ENCODE peak calls at places on chromosomes 13 and 19, in four cellular contexts. Z is body of pancreas; H is adipocyte; G is CD4-positive, CD25-positive, alpha-beta regulatory T cell. U is an unnamed sample. For H3K4me1 and H3K36me3, the result is how much of the 10 kb centered on the place peaks cover.

GRCh38 chr13:93477238-93477637 is 250.6 kb downstream of the GPC6 start:
- DNase-seq in Z (no peak), H (peak), G (no peak), U (no peak)

GRCh38 chr19:34555447-34555846 is 73.9 kb downstream of the WTIP start:
- DNase-seq in Z (peak), H (no peak), G (peak), U (no peak)

GRCh38 chr19:52273301-52273700 is 3.9 kb downstream of the ZNF766 start:
- DNase-seq in Z (no peak), H (no peak), G (no peak), U (no peak)

GRCh38 chr19:5613466-5613865 is 9.1 kb downstream of the SAFB2 start:
- DNase-seq in Z (no peak), H (no peak), G (no peak), U (no peak)

GRCh38 chr19:39163621-39164020 is 33.1 kb upstream of the NCCRP1 start:
- DNase-seq in Z (peak), H (no peak), G (no peak), U (no peak)

GRCh38 chr19:29519931-29520330 is 5.9 kb upstream of the VSTM2B start:
- DNase-seq in Z (no peak), H (no peak), G (no peak), U (no peak)

GRCh38 chr13:99322297-99323103 is 15.3 kb upstream of the GPR183 start:
- DNase-seq in Z (no peak), H (peak), G (peak), U (no peak)

GRCh38 chr13:43924549-43925245 is 45.0 kb downstream of the LACC1 start:
- DNase-seq in Z (no peak), H (no peak), G (no peak), U (no peak)

GRCh38 chr19:4113398-4114088 is 10.4 kb downstream of the MAP2K2 start:
- DNase-seq in Z (no peak), H (no peak), G (no peak), U (no peak)

GRCh38 chr19:50190439-50190891 is 13.0 kb upstream of the MYH14 start:
- DNase-seq in Z (peak), H (no peak), G (no peak), U (no peak)

GRCh38 chr19:5707576-5708575 is 12.1 kb downstream of the LONP1 start:
- DNase-seq in Z (no peak), H (no peak), G (no peak), U (no peak)

GRCh38 chr19:38478273-38478971 is 44.9 kb downstream of the RYR1 start:
- DNase-seq in Z (no peak), H (no peak), G (peak), U (peak)

GRCh38 chr19:27922970-27923369 is 1290.0 kb downstream of the UQCRFS1 start:
- DNase-seq in Z (no peak), H (no peak), G (no peak), U (no peak)

GRCh38 chr19:20470345-20471119 is 95.0 kb downstream of the ZNF737 start:
- DNase-seq in Z (peak), H (no peak), G (no peak), U (no peak)

GRCh38 chr19:9793051-9793591 is 24.6 kb upstream of the ZNF846 start:
- DNase-seq in Z (peak), H (peak), G (peak), U (peak)

GRCh38 chr13:91017031-91017668 is 330.3 kb upstream of the MIR17HG start:
- DNase-seq in Z (peak), H (peak), G (peak), U (peak)

GRCh38 chr13:27644302-27644701 is 22.6 kb downstream of the POLR1D start:
- DNase-seq in Z (peak), H (peak), G (no peak), U (no peak)

GRCh38 chr19:18412610-18413239 is 6.5 kb upstream of the SSBP4 start:
- DNase-seq in Z (no peak), H (no peak), G (no peak), U (no peak)

GRCh38 chr19:18414504-18415176 is 4.6 kb upstream of the SSBP4 start:
- DNase-seq in Z (no peak), H (no peak), G (peak), U (no peak)

GRCh38 chr19:18416778-18417249 is 2.4 kb upstream of the SSBP4 start:
- DNase-seq in Z (peak), H (peak), G (peak), U (peak)

GRCh38 chr19:18417250-18418033 is 1.8 kb upstream of the SSBP4 start:
- DNase-seq in Z (peak), H (peak), G (peak), U (peak)

DNA sequence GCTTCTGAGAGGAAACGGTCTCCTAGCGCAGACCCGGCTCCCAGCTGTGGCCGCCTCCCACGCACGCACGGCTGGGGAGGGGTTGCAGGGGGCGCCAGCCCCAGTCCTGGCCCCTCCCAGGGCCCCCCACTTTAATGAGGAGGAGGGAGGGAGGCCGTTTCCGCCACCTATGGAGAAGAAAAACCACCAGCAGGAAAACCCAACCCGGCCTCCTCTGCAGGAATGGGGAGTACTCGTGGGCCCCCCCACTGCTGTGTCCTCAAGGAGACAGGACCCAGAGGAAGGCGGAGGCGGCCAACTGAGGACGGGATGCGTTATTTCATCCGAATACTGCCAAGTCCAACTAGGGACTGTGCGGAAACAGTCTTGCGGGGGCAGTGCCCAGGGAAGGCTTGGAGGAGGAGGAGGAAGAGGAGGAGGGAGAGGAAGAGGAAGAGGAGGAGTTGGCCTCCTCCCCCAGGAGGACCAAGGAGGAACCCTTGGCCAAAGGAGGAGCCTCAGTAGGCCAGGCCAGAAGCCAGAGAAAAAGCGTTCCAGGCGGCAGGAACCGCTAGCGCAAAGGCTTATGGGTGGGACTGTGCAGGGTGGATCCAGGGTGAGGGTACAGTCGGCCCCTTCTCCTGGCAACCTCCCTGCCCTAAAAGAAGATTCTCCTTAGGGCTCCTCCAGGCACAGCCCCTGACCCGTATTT is 3.9 kb upstream of the SSBP4 start:
- DNase-seq in Z (peak), H (peak), G (no peak), U (no peak)
- H3K4me3 ChIP-seq in Z (no peak), H (peak), G (no peak), U (no peak)

DNA sequence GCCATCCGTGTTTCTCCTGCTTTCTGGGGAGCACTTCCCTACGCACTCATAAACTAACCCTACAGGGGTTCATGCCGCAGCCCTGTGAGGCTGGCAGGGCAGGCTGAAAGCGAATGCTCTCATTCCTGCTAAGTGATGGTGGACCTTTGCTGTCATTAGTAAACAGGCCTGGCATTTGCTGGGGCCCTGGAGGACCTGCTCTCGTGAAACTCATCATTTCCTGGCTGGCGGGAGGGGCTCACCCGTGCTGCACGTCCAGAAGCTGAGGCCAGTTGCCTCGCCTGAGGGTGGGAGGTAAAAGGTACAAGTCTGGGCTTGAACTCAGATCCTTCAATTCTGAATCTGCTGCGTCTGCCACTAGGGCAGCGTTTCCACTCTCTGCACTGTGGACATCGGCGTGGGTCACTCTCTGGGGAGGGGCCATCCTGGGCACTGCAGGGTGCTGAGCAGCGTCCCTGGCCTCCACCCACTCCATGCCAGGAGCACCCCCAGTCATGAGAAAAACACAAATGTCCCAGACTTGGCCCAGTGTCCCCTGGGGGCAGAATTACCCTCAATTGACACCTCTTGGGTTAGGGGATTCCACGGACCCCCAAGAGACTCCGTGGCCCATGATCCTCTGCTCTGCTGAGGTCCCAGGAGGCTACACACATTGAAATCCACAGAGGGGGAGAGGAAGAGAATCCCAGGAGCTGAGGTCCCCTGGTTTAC is 7.0 kb downstream of the MOB3A start:
- DNase-seq in Z (no peak), H (no peak), G (no peak), U (no peak)
- H3K4me1 ChIP-seq in Z (under half), H (under half), G (half or more), U (under half)

GRCh38 chr19:7381073-7381390 is 32.3 kb downstream of the ARHGEF18 start:
- DNase-seq in Z (no peak), H (no peak), G (no peak), U (no peak)
- H3K36me3 ChIP-seq in Z (under half), H (under half), G (half or more), U (under half)

DNA sequence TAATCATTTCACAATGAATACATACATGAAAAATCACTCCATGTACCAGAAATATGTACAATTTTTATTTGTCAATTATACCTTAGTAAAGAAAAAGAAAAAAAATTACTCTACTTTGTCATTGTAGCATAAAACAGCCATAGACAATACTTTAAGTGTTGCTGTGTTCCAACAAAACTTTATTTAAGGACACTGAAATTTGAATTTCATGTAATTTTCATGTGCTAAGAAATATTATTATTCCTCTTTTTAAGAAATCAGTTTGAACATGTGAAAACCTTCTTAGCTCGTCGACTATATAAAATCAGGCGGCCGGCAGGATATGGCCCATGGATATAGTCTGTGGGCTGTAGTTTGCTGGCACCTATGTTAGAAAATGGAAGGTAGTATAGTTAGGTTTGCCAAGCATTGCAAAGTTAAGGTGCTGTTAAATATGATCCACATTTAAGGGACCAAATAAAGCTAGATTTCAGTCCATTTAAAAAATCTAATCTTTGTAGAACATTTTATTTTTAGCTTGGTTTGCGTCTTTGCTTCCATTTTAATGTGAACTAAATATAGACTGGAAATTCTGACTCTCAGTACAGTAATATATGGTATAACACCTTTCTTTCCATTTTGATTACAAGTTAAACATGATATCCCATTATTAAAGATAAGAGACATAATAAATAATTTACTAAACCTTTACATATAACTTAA is 6.5 kb downstream of the DGKH start:
- DNase-seq in Z (no peak), H (no peak), G (no peak), U (no peak)
- H3K4me3 ChIP-seq in Z (no peak), H (no peak), G (peak), U (no peak)

GRCh38 chr13:52141299-52141698 is 12.4 kb upstream of the NEK5 start:
- DNase-seq in Z (no peak), H (no peak), G (no peak), U (no peak)

GRCh38 chr13:52137489-52137888 is 8.6 kb upstream of the NEK5 start:
- DNase-seq in Z (no peak), H (no peak), G (no peak), U (no peak)

DNA sequence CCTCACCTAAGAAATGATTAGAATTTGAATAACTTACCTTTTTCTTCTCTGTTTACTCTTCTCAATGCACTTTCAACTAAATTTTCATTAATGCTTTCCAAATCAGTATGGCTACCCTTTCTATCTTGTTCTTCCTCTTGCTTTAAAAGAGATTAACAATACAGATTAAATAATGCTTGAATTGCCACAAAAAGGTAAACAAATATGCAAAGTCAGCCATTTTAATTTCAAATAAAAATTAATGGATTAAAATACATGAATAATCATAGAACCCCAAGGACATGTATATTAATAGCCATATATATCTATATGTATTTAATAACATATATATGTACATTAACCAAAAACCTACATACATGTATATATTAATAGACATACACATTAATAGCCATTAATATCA is 7.9 kb upstream of the NEK5 start:
- DNase-seq in Z (no peak), H (no peak), G (no peak), U (no peak)
- H3K4me1 ChIP-seq in Z (under half), H (under half), G (under half), U (under half)

GRCh38 chr19:47374876-47375693 is 26.0 kb downstream of the DHX34 start:
- DNase-seq in Z (no peak), H (no peak), G (no peak), U (no peak)
- H3K36me3 ChIP-seq in Z (under half), H (half or more), G (under half), U (half or more)

GRCh38 chr13:49400755-49401659 is 42.9 kb downstream of the CAB39L start:
- DNase-seq in Z (peak), H (peak), G (no peak), U (no peak)
- H3K4me3 ChIP-seq in Z (peak), H (peak), G (no peak), U (no peak)